ENCODE peak calls at places on chromosomes 6 and 20, in four cellular contexts. R is HEK293T, X is K562, G is HepG2. L is an unnamed sample.

GRCh38 chr20:2237059-2237458 is 58.7 kb upstream of the TGM3 start:
- DNase-seq in R (no peak), G (no peak), X (no peak), L (peak)

GRCh38 chr20:23513164-23513563 is 22.2 kb downstream of the CST8 start:
- DNase-seq in R (no peak), X (no peak), G (no peak), L (no peak)

GRCh38 chr6:32983964-32984638 is 15.7 kb downstream of the BRD2 start:
- DNase-seq in R (no peak), X (no peak), G (no peak), L (no peak)

GRCh38 chr6:26327450-26328264 is 37.3 kb upstream of the BTN3A2 start:
- DNase-seq in G (peak), R (no peak), X (peak), L (peak)

GRCh38 chr6:120378582-120379220 is 955.6 kb downstream of the TBC1D32 start:
- DNase-seq in X (peak), R (peak), G (peak), L (no peak)

GRCh38 chr20:22523499-22524392 is 60.6 kb downstream of the FOXA2 start:
- DNase-seq in X (no peak), G (peak), R (no peak), L (no peak)

GRCh38 chr6:104921896-104922295 is 35.0 kb upstream of the LIN28B start:
- DNase-seq in X (no peak), G (no peak), R (no peak), L (no peak)

GRCh38 chr6:45743028-45743615 is 272.5 kb downstream of the CLIC5 start:
- DNase-seq in R (no peak), X (no peak), G (peak), L (no peak)

GRCh38 chr6:112214749-112215269 is 39.6 kb downstream of the LAMA4 start:
- DNase-seq in G (peak), R (no peak), X (no peak), L (no peak)

GRCh38 chr6:115898246-115898645 is 162.4 kb downstream of the FRK start:
- DNase-seq in R (no peak), X (no peak), G (no peak), L (no peak)

GRCh38 chr6:163836916-163837660 is 422.6 kb downstream of the QKI start:
- DNase-seq in X (no peak), G (no peak), R (no peak), L (no peak)

GRCh38 chr6:2890981-2891767 is 11.9 kb downstream of the SERPINB9 start:
- DNase-seq in R (no peak), G (no peak), X (no peak), L (no peak)

GRCh38 chr6:36682328-36683144 is 4.0 kb downstream of the CDKN1A start:
- DNase-seq in R (no peak), X (peak), G (peak), L (no peak)

GRCh38 chr6:32151131-32151884 is 431 bp downstream of the PRRT1 start:
- DNase-seq in G (no peak), X (no peak), R (no peak), L (no peak)

GRCh38 chr6:130517444-130517931 is 151.7 kb downstream of the TMEM200A start:
- DNase-seq in X (no peak), G (no peak), R (no peak), L (no peak)

GRCh38 chr6:44674226-44675155 is 287.0 kb downstream of the CDC5L start:
- DNase-seq in X (no peak), G (no peak), R (no peak), L (no peak)

GRCh38 chr6:34412643-34413214 is 13.1 kb downstream of the RPS10 start:
- DNase-seq in G (no peak), X (no peak), R (no peak), L (no peak)

GRCh38 chr20:62350629-62351422 is 16.3 kb downstream of the LAMA5 start:
- DNase-seq in X (no peak), R (no peak), G (no peak), L (no peak)

GRCh38 chr20:62348604-62349003 is 18.5 kb downstream of the LAMA5 start:
- DNase-seq in X (no peak), R (no peak), G (no peak), L (no peak)

GRCh38 chr20:62351469-62352401 is 15.4 kb downstream of the LAMA5 start:
- DNase-seq in G (no peak), X (no peak), R (no peak), L (no peak)

GRCh38 chr20:62349537-62350097 is 17.5 kb downstream of the LAMA5 start:
- DNase-seq in R (no peak), X (no peak), G (no peak), L (no peak)

GRCh38 chr20:62350098-62350628 is 16.9 kb downstream of the LAMA5 start:
- DNase-seq in G (no peak), X (no peak), R (no peak), L (no peak)
- TF ChIP-seq ELF4 in G (no peak), X (no peak), R (no peak), L (no peak)

GRCh38 chr6:97456070-97456469 is 173.1 kb upstream of the MMS22L start:
- DNase-seq in G (no peak), X (no peak), R (no peak), L (peak)
- TF ChIP-seq ELF4 in G (no peak), X (no peak), R (no peak), L (no peak)

DNA sequence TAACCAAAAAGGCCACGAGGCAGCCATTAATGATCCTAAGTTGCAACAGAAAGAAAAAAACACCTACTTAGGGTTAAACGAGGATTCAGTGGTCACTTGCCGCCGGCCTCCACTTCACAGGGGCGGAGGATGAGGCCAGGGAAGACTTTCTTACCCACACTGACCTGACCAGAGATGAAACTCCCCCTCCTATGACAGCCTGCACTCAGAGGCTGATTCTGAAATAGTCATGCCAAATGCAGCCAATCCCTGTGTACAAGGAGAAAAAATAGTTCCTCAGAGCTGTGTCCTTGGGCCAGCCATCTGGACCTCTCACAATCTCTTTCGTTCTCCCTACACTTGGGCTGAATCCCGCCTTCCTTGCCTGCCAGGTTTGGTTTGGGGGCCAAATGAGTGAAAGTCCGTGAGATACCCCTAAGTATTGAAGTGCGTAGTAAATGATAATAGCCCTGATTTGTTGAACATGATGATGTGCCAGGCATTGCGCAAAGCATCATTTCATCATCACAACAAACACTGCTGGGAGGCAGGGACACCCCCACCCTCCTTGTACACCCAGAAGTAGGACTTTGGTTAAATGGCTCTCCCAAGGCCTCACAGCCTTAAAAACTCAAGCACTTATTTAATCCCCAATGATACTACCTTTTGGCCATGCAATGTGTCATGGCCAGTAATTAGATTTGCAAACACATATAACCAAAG is 3.2 kb upstream of the IRF4 start:
- DNase-seq in R (no peak), X (no peak), G (no peak), L (no peak)
- TF ChIP-seq ELF4 in R (no peak), X (no peak), G (no peak), L (no peak)

GRCh38 chr6:11492444-11493300 is 44.9 kb upstream of the TMEM170B start:
- DNase-seq in X (no peak), G (no peak), R (no peak), L (no peak)
- TF ChIP-seq ELF4 in X (no peak), G (no peak), R (no peak), L (no peak)

GRCh38 chr6:5525209-5525608 is 263.9 kb downstream of the FARS2 start:
- DNase-seq in R (no peak), X (no peak), G (no peak), L (no peak)
- TF ChIP-seq ELF4 in R (no peak), X (no peak), G (no peak), L (no peak)

L was measured in WTC11.